ENCODE peak calls at places on chromosome 7, in five cellular contexts. B, D, R, S and M are unnamed samples.

GRCh38 chr7:585873-586272 is 66.2 kb upstream of the PDGFA start:
- DNase-seq in B (no peak), S (no peak), D (no peak), R (no peak), M (no peak)

GRCh38 chr7:125059861-125060456 is 130.3 kb upstream of the POT1 start:
- DNase-seq in S (no peak), B (no peak), D (no peak), R (peak), M (no peak)

GRCh38 chr7:149217570-149217969 is 21.9 kb upstream of the ZNF212 start:
- DNase-seq in R (no peak), B (no peak), D (no peak), S (no peak), M (no peak)

GRCh38 chr7:106583133-106583532 is 77.8 kb downstream of the CCDC71L start:
- DNase-seq in D (no peak), B (no peak), S (no peak), R (peak), M (no peak)

GRCh38 chr7:142870575-142871259 is 14.8 kb downstream of the TRPV6 start:
- DNase-seq in B (no peak), S (no peak), R (no peak), D (no peak), M (no peak)

GRCh38 chr7:33399528-33400213 is 270.3 kb downstream of the BBS9 start:
- DNase-seq in B (no peak), D (no peak), R (no peak), S (no peak), M (no peak)

GRCh38 chr7:151060416-151061234 is 1.2 kb downstream of the SLC4A2 start:
- DNase-seq in R (peak), B (no peak), S (no peak), D (peak), M (no peak)

GRCh38 chr7:107563072-107563760 is 504 bp downstream of the COG5 start:
- DNase-seq in D (no peak), R (no peak), B (no peak), S (no peak), M (no peak)